ENCODE peak calls at places on chromosomes 6 and 20, in nine cellular contexts. K, Q, R, Z, E, A, B, I and X are unnamed samples.

GRCh38 chr20:64188682-64189529 is 24.7 kb downstream of the MYT1 start:
- DNase-seq in K (peak), Q (no peak), R (peak), Z (no peak), E (peak), A (peak), B (peak), I (no peak), X (peak)

GRCh38 chr6:140138311-140138994 is 764.0 kb upstream of the CITED2 start:
- DNase-seq in K (no peak), Q (no peak), R (no peak), Z (peak), E (peak), A (no peak), B (no peak), I (no peak), X (no peak)

GRCh38 chr6:18126116-18126515 is 3.6 kb upstream of the NHLRC1 start:
- DNase-seq in K (no peak), Q (no peak), R (no peak), Z (no peak), E (peak), A (peak), B (no peak), I (no peak), X (no peak)

GRCh38 chr6:54060286-54060685 is 51.0 kb upstream of the MLIP start:
- DNase-seq in K (no peak), Q (no peak), R (no peak), Z (no peak), E (peak), A (peak), B (no peak), I (no peak), X (no peak)

GRCh38 chr6:332671-333070 is 40.4 kb downstream of the DUSP22 start:
- DNase-seq in K (no peak), Q (no peak), R (no peak), Z (no peak), E (peak), A (no peak), B (no peak), I (no peak), X (no peak)

GRCh38 chr6:3710403-3710802 is 41.1 kb downstream of the PXDC1 start:
- DNase-seq in K (no peak), Q (no peak), R (no peak), Z (no peak), E (no peak), A (no peak), B (no peak), I (no peak), X (no peak)

GRCh38 chr6:162615016-162615717 is 112.4 kb downstream of the PRKN start:
- DNase-seq in K (no peak), Q (no peak), R (no peak), Z (no peak), E (no peak), A (peak), B (no peak), I (no peak), X (no peak)

GRCh38 chr20:37397076-37397953 is 51.4 kb downstream of the SRC start:
- DNase-seq in K (no peak), Q (no peak), R (no peak), Z (no peak), E (peak), A (peak), B (peak), I (no peak), X (no peak)

GRCh38 chr6:96816182-96816888 is 20.9 kb downstream of the GPR63 start:
- DNase-seq in K (no peak), Q (no peak), R (no peak), Z (no peak), E (peak), A (no peak), B (no peak), I (no peak), X (no peak)

GRCh38 chr6:12339808-12340487 is 49.8 kb downstream of the EDN1 start:
- DNase-seq in K (no peak), Q (no peak), R (peak), Z (no peak), E (no peak), A (no peak), B (no peak), I (no peak), X (no peak)

GRCh38 chr6:152471459-152472070 is 165.6 kb downstream of the SYNE1 start:
- DNase-seq in K (no peak), Q (no peak), R (no peak), Z (no peak), E (peak), A (peak), B (peak), I (no peak), X (peak)

GRCh38 chr6:140052757-140053729 is 678.6 kb upstream of the CITED2 start:
- DNase-seq in K (no peak), Q (no peak), R (no peak), Z (no peak), E (peak), A (peak), B (peak), I (no peak), X (peak)

GRCh38 chr20:62352402-62353288 is 14.5 kb downstream of the LAMA5 start:
- DNase-seq in K (no peak), Q (peak), R (peak), Z (peak), E (peak), A (no peak), B (peak), I (no peak), X (peak)